ENCODE peak calls at places on chromosomes 1 and 21, in five cellular contexts. U, V, T, D and J are unnamed samples.
A peak's percentile ranks its signal among the peaks of the same experiment; 100 is the strongest.

GRCh38 chr1:182850319-182850718 is 11.2 kb downstream of the DHX9 start:
- DNase-seq in U (no peak), V (no peak), T (no peak), D (no peak), J (no peak)

GRCh38 chr1:8423702-8424538 is 106.0 kb downstream of the SLC45A1 start:
- DNase-seq in U (peak; percentile 71), V (no peak), T (peak; percentile 74), D (peak; percentile 65), J (peak; percentile 82)

GRCh38 chr1:54885863-54886723 is 902 bp downstream of the DHCR24 start:
- DNase-seq in U (peak; percentile 45), V (no peak), T (no peak), D (peak; percentile 77), J (peak; percentile 68)

GRCh38 chr1:117534995-117535467 is 70.8 kb upstream of the TENT5C start:
- DNase-seq in U (peak; percentile 31), V (no peak), T (no peak), D (no peak), J (peak; percentile 18)

GRCh38 chr1:214548988-214549387 is 2.4 kb downstream of the PTPN14 start:
- DNase-seq in U (no peak), V (no peak), T (no peak), D (no peak), J (no peak)

GRCh38 chr1:41537788-41538351 is 53.4 kb upstream of the EDN2 start:
- DNase-seq in U (no peak), V (peak; percentile 24), T (no peak), D (peak; percentile 37), J (no peak)

GRCh38 chr1:79982218-79982617 is 975.7 kb upstream of the ADGRL4 start:
- DNase-seq in U (no peak), V (peak; percentile 35), T (peak; percentile 74), D (no peak), J (no peak)

GRCh38 chr1:94063379-94063778 is 57.6 kb downstream of the ABCA4 start:
- DNase-seq in U (peak; percentile 76), V (no peak), T (no peak), D (no peak), J (no peak)

GRCh38 chr1:229097356-229097755 is 173.6 kb upstream of the RAB4A start:
- DNase-seq in U (no peak), V (no peak), T (no peak), D (peak; percentile 36), J (no peak)

GRCh38 chr1:214473392-214473791 is 78.0 kb downstream of the PTPN14 start:
- DNase-seq in U (peak; percentile 15), V (no peak), T (no peak), D (no peak), J (no peak)

GRCh38 chr1:20654104-20654690 is 7.0 kb downstream of the DDOST start:
- DNase-seq in U (no peak), V (peak; percentile 50), T (peak; percentile 68), D (no peak), J (no peak)

GRCh38 chr1:212284744-212285684 is at the start of gene PPP2R5A:
- DNase-seq in U (peak; percentile 97), V (peak; percentile 99), T (peak; percentile 99), D (peak; percentile 100), J (peak; percentile 100)

GRCh38 chr1:193806079-193807048 is 620.0 kb upstream of the B3GALT2 start:
- DNase-seq in U (no peak), V (no peak), T (no peak), D (no peak), J (no peak)

GRCh38 chr1:204350857-204351573 is 8.7 kb downstream of the PLEKHA6 start:
- DNase-seq in U (no peak), V (peak; percentile 89), T (peak; percentile 82), D (peak; percentile 57), J (peak; percentile 62)

GRCh38 chr1:48182441-48182840 is 40.1 kb upstream of the SLC5A9 start:
- DNase-seq in U (no peak), V (no peak), T (no peak), D (no peak), J (no peak)

GRCh38 chr1:26289158-26290059 is 9.5 kb downstream of the SH3BGRL3 start:
- DNase-seq in U (no peak), V (peak; percentile 46), T (no peak), D (no peak), J (no peak)

GRCh38 chr1:52127181-52128175 is 14.4 kb upstream of the ZFYVE9 start:
- DNase-seq in U (peak; percentile 62), V (no peak), T (no peak), D (peak; percentile 45), J (peak; percentile 80)

GRCh38 chr1:111988743-111989453 is 570 bp downstream of the KCND3 start:
- DNase-seq in U (no peak), V (no peak), T (peak; percentile 68), D (peak; percentile 81), J (no peak)

GRCh38 chr1:23768733-23769132 is 9.5 kb upstream of the PITHD1 start:
- DNase-seq in U (no peak), V (no peak), T (no peak), D (no peak), J (no peak)

GRCh38 chr1:29599071-29599470 is 362.7 kb downstream of the PTPRU start:
- DNase-seq in U (no peak), V (no peak), T (no peak), D (no peak), J (no peak)

GRCh38 chr1:108814343-108815125 is 42.4 kb downstream of the AKNAD1 start:
- DNase-seq in U (no peak), V (no peak), T (no peak), D (no peak), J (no peak)

GRCh38 chr1:169102567-169102966 is 3.9 kb upstream of the ATP1B1 start:
- DNase-seq in U (peak; percentile 89), V (peak; percentile 61), T (no peak), D (no peak), J (peak; percentile 38)

GRCh38 chr1:156151093-156151688 is 2.2 kb upstream of the SEMA4A start:
- DNase-seq in U (no peak), V (no peak), T (no peak), D (no peak), J (no peak)

GRCh38 chr21:31459457-31459856 is 115.4 kb upstream of the TIAM1 start:
- DNase-seq in U (no peak), V (peak; percentile 55), T (no peak), D (no peak), J (no peak)

GRCh38 chr1:218480137-218480536 is 135.0 kb downstream of the TGFB2 start:
- DNase-seq in U (no peak), V (no peak), T (no peak), D (no peak), J (no peak)

GRCh38 chr1:75855010-75855409 is 58.3 kb downstream of the MSH4 start:
- DNase-seq in U (peak; percentile 75), V (no peak), T (no peak), D (peak; percentile 50), J (no peak)

GRCh38 chr1:20087668-20088067 is 17.7 kb downstream of the PLA2G5 start:
- DNase-seq in U (no peak), V (no peak), T (no peak), D (no peak), J (no peak)

GRCh38 chr1:88462481-88463261 is 221.4 kb upstream of the PKN2 start:
- DNase-seq in U (no peak), V (peak; percentile 73), T (peak; percentile 66), D (peak; percentile 43), J (peak; percentile 15)

GRCh38 chr1:67270569-67270968 is 37.1 kb upstream of the IL12RB2 start:
- DNase-seq in U (no peak), V (no peak), T (no peak), D (no peak), J (no peak)

GRCh38 chr1:9069324-9070100 is at the start of gene SLC2A5:
- DNase-seq in U (no peak), V (no peak), T (no peak), D (no peak), J (no peak)